ENCODE peak calls at places on chromosomes 13 and 19, in six cellular contexts. R is progenitor cell of endocrine pancreas, O is fibroblast of villous mesenchyme, A is lower leg skin, T is HFFc6, S is AG09319. D is an unnamed sample.

GRCh38 chr19:20197747-20198146 is 30.7 kb downstream of the ZNF486 start:
- DNase-seq in R (no peak), O (no peak), A (no peak), T (no peak), S (no peak), D (no peak)

GRCh38 chr19:340620-341385 is 3.8 kb downstream of the MIER2 start:
- DNase-seq in R (no peak), O (no peak), A (no peak), T (no peak), S (no peak), D (no peak)

GRCh38 chr13:34675626-34676025 is 266.4 kb upstream of the NBEA start:
- DNase-seq in R (no peak), O (peak), A (no peak), T (no peak), S (no peak), D (no peak)

GRCh38 chr13:98972627-98973026 is 5.2 kb downstream of the DOCK9 start:
- DNase-seq in R (no peak), O (peak), A (no peak), T (peak), S (no peak), D (no peak)

GRCh38 chr13:39451860-39452301 is 151.1 kb downstream of the LHFPL6 start:
- DNase-seq in R (no peak), O (peak), A (peak), T (no peak), S (no peak), D (no peak)

GRCh38 chr19:17862711-17863519 is 3.2 kb downstream of the RPL18A start:
- DNase-seq in R (no peak), O (no peak), A (no peak), T (no peak), S (no peak), D (no peak)

GRCh38 chr13:28429685-28430290 is 65.1 kb downstream of the FLT1 start:
- DNase-seq in R (no peak), O (peak), A (no peak), T (no peak), S (no peak), D (no peak)

GRCh38 chr13:23069571-23069970 is 111.2 kb upstream of the SGCG start:
- DNase-seq in R (no peak), O (peak), A (no peak), T (peak), S (peak), D (peak)

GRCh38 chr19:55253842-55254624 is 4.8 kb downstream of the PPP6R1 start:
- DNase-seq in R (no peak), O (no peak), A (no peak), T (no peak), S (no peak), D (no peak)

GRCh38 chr19:3389876-3390361 is 23.5 kb downstream of the NFIC start:
- DNase-seq in R (no peak), O (peak), A (peak), T (no peak), S (no peak), D (no peak)

GRCh38 chr13:23918208-23918607 is 20.9 kb upstream of the C1QTNF9B start:
- DNase-seq in R (no peak), O (no peak), A (no peak), T (peak), S (no peak), D (no peak)

GRCh38 chr13:74324338-74324737 is 190.1 kb upstream of the KLF12 start:
- DNase-seq in R (no peak), O (no peak), A (no peak), T (no peak), S (no peak), D (no peak)

GRCh38 chr19:17544418-17544817 is 11.0 kb upstream of the COLGALT1 start:
- DNase-seq in R (no peak), O (no peak), A (no peak), T (no peak), S (no peak), D (no peak)

GRCh38 chr19:3506384-3507340 is 551 bp downstream of the FZR1 start:
- DNase-seq in R (no peak), O (no peak), A (peak), T (no peak), S (no peak), D (no peak)

GRCh38 chr19:35347171-35347929 is at the start of gene FFAR1:
- DNase-seq in R (no peak), O (no peak), A (no peak), T (no peak), S (no peak), D (no peak)

GRCh38 chr13:111049791-111050538 is 65.1 kb upstream of the ARHGEF7 start:
- DNase-seq in R (no peak), O (peak), A (no peak), T (no peak), S (no peak), D (no peak)

GRCh38 chr13:99085139-99085845 is 107.4 kb upstream of the DOCK9 start:
- DNase-seq in R (no peak), O (no peak), A (no peak), T (no peak), S (no peak), D (no peak)

GRCh38 chr19:47699360-47699917 is 13.8 kb upstream of the EHD2 start:
- DNase-seq in R (peak), O (peak), A (no peak), T (no peak), S (no peak), D (no peak)

GRCh38 chr13:111006508-111007031 is 91.7 kb upstream of the ANKRD10 start:
- DNase-seq in R (no peak), O (peak), A (peak), T (peak), S (peak), D (peak)

GRCh38 chr13:69793803-69794453 is 313.7 kb upstream of the ATXN8OS start:
- DNase-seq in R (no peak), O (no peak), A (no peak), T (no peak), S (no peak), D (no peak)

DNA sequence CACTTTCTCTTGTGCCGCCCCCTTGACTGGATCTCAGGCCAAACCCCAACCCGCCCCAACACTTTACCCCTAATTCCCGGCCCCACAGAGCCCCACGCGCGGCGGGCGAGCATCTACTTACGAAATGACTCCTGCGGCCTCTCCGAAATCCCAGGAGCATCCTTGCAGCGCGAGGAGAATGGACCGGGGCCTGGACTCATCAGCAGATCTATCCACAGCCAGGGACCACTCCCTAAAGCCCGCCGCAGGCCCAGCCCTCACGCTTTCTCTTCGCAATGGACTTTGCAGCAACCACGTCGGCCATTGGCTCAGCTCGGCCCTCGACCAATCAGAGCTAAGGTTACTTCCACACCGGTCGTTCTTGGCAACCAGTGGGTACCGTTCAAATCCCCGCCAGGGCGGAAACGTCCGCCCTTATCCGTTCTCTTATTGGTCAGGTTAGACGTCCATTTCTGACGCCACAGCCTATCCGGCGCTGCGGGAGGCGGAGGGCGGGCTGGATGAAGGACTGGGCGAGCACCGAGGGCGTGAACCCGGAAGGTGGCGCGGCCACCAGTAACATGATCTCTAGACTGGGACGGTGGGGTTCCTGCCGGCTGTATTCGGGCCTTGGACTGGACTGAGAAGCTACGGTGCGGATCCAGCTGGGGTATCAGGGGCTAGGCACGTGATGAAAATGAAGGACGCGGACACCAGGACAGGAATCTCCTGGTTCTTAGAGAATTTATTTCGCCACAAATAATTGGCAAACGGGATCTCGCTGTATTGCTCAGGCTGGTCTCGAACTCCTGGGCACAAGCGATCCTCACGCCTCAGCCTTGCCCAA is at the start of the genes CEP89 and FAAP24:
- DNase-seq in R (peak), O (peak), A (peak), T (peak), S (peak), D (peak)
- TF ChIP-seq CTCF in R (no peak), O (no peak), A (no peak), T (peak), S (no peak), D (no peak)

GRCh38 chr19:52397310-52398090 is at the start of gene ZNF528:
- DNase-seq in R (peak), O (peak), A (peak), T (peak), S (peak), D (peak)

DNA sequence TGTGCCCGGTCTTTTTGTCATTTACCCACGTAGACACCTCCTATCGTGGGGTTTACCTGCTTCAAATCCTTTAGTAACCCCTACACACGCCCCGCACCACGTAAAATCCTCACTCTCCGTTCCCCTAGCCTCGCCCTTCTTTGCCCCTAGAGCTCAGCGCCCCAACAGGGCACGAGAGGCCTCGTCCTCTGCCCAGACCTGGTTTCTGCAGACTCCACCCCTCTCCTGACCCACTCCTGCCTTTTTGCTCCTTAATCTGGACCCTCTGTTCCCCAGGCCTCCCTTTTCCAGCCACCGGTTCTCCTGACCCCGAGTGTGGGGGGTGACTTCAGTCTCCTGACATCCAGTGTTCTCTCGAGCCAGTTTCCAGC is 427 bp downstream of the ZNF528 start:
- DNase-seq in R (no peak), O (no peak), A (no peak), T (no peak), S (no peak), D (no peak)
- TF ChIP-seq CTCF in R (no peak), O (no peak), A (no peak), T (no peak), S (no peak), D (no peak)

DNA sequence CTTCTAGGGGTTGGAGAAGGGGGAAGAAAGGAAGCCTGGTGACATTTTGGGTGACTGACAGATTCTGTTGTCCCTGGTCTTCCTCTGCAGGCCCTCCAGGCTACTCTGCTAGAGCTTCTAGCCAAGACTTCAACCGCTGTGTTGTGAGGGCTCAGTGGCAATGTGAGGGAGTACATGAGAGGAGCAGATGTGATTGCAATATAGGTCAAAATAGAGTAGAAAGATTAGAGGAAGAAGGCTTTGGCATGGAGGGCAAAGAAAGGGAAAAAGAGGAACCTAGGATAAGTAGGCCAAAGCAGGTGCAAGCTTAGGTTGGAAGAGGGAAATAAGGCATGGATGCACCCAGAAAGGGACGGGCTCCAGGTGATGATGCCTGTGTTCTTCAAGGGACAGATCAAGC is 216.9 kb downstream of the RGCC start:
- DNase-seq in R (no peak), O (no peak), A (no peak), T (no peak), S (no peak), D (no peak)
- TF ChIP-seq CTCF in R (no peak), O (no peak), A (no peak), T (no peak), S (no peak), D (no peak)

GRCh38 chr19:15120135-15121026 is 13.2 kb downstream of the SYDE1 start:
- DNase-seq in R (no peak), O (no peak), A (no peak), T (no peak), S (no peak), D (no peak)
- TF ChIP-seq CTCF in R (no peak), O (no peak), A (no peak), T (peak), S (no peak), D (no peak)